ENCODE peak calls at places on chromosome 18, in six cellular contexts. E is H54; L is activated CD4-positive, alpha-beta T cell treated with anti-CD3 and anti-CD28 coated beads, Interleukin-2, amount 10 ng/mL, durations not matched to agents 24 days and 14 days; P is glutamatergic neuron; Q is fibroblast of pulmonary artery; O is iris pigment epithelial cell. V is an unnamed sample.

GRCh38 chr18:9722691-9723090 is 14.6 kb downstream of the RAB31 start:
- DNase-seq in P (no peak), L (no peak), O (peak; percentile 54), E (no peak), Q (no peak), V (no peak)

GRCh38 chr18:35026407-35027061 is 14.7 kb upstream of the MAPRE2 start:
- DNase-seq in Q (no peak), P (no peak), O (no peak), L (peak; percentile 78), E (no peak), V (no peak)

GRCh38 chr18:54020346-54020745 is 204.1 kb downstream of the MBD2 start:
- DNase-seq in P (no peak), E (no peak), O (peak; percentile 43), L (no peak), Q (no peak), V (no peak)

GRCh38 chr18:11136241-11136640 is 13.1 kb downstream of the PIEZO2 start:
- DNase-seq in O (no peak), L (no peak), E (no peak), Q (no peak), P (no peak), V (no peak)

GRCh38 chr18:295756-296155 is 27.9 kb upstream of the THOC1 start:
- DNase-seq in P (no peak), L (no peak), Q (peak; percentile 38), O (peak; percentile 30), E (no peak), V (no peak)

GRCh38 chr18:62773691-62774090 is 58.4 kb downstream of the PHLPP1 start:
- DNase-seq in Q (no peak), L (no peak), E (no peak), O (no peak), P (no peak), V (no peak)

GRCh38 chr18:79982736-79983135 is 5.6 kb downstream of the TXNL4A start:
- DNase-seq in E (no peak), O (peak; percentile 61), L (peak; percentile 77), Q (peak; percentile 46), P (no peak), V (no peak)

GRCh38 chr18:12886498-12887126 is 2.6 kb upstream of the PTPN2 start:
- DNase-seq in Q (peak; percentile 24), L (no peak), P (no peak), E (no peak), O (no peak), V (no peak)

GRCh38 chr18:79456105-79456980 is 60.6 kb downstream of the NFATC1 start:
- DNase-seq in Q (no peak), E (no peak), O (no peak), P (no peak), L (no peak), V (no peak)

GRCh38 chr18:54647176-54647575 is 56.1 kb downstream of the DYNAP start:
- DNase-seq in E (no peak), P (no peak), O (peak; percentile 17), Q (peak; percentile 41), L (no peak), V (no peak)

GRCh38 chr18:47050468-47050867 is 15.0 kb upstream of the ELOA2 start:
- DNase-seq in P (no peak), E (no peak), Q (peak; percentile 71), L (peak; percentile 77), O (peak; percentile 66), V (no peak)

GRCh38 chr18:8722946-8723477 is 17.7 kb downstream of the MTCL1 start:
- DNase-seq in P (no peak), O (no peak), Q (no peak), L (no peak), E (no peak), V (no peak)

GRCh38 chr18:4358618-4359017 is 96.5 kb downstream of the DLGAP1 start:
- DNase-seq in Q (no peak), L (no peak), P (no peak), O (no peak), E (no peak), V (no peak)

GRCh38 chr18:980586-980985 is 75.9 kb downstream of the ADCYAP1 start:
- DNase-seq in O (no peak), Q (no peak), P (no peak), E (no peak), L (no peak), V (no peak)

GRCh38 chr18:44733069-44733753 is 52.5 kb downstream of the SETBP1 start:
- DNase-seq in P (no peak), E (no peak), Q (peak; percentile 42), L (peak; percentile 73), O (peak; percentile 70), V (no peak)